ENCODE peak calls at places on chromosomes 4 and X, in six cellular contexts. One of them, this sample, is unnamed.

GRCh38 chr4:47160095-47160494 is 128.7 kb downstream of the GABRB1 start:
- DNase-seq in GM12878: no peak
- DNase-seq in GM23338: no peak
- DNase-seq in astrocyte: peak
- DNase-seq in H1: no peak
- DNase-seq in GM23248: no peak
- DNase-seq in this sample: no peak

GRCh38 chrX:148354906-148355305 is 145.5 kb upstream of the AFF2 start:
- DNase-seq in GM12878: no peak
- DNase-seq in GM23338: no peak
- DNase-seq in astrocyte: no peak
- DNase-seq in GM23248: no peak
- DNase-seq in H1: no peak
- DNase-seq in this sample: no peak

GRCh38 chrX:42220083-42220482 is 296.7 kb upstream of the CASK start:
- DNase-seq in H1: no peak
- DNase-seq in GM23338: no peak
- DNase-seq in astrocyte: no peak
- DNase-seq in GM12878: no peak
- DNase-seq in GM23248: no peak
- DNase-seq in this sample: no peak

GRCh38 chrX:56728752-56729151 is 291 bp upstream of the NBDY start:
- DNase-seq in GM12878: no peak
- DNase-seq in GM23248: peak
- DNase-seq in H1: no peak
- DNase-seq in GM23338: peak
- DNase-seq in astrocyte: no peak
- DNase-seq in this sample: peak

GRCh38 chrX:12950851-12951589 is 23.9 kb upstream of the TMSB4X start:
- DNase-seq in GM23338: peak
- DNase-seq in GM12878: peak
- DNase-seq in astrocyte: no peak
- DNase-seq in H1: no peak
- DNase-seq in GM23248: peak
- DNase-seq in this sample: peak

GRCh38 chrX:143837444-143837843 is 46.4 kb upstream of the UBE2NL start:
- DNase-seq in GM23338: no peak
- DNase-seq in GM23248: no peak
- DNase-seq in astrocyte: no peak
- DNase-seq in H1: no peak
- DNase-seq in GM12878: no peak
- DNase-seq in this sample: no peak

GRCh38 chr4:186643501-186644315 is 79.9 kb downstream of the FAT1 start:
- DNase-seq in GM23338: no peak
- DNase-seq in GM12878: no peak
- DNase-seq in H1: no peak
- DNase-seq in GM23248: peak
- DNase-seq in astrocyte: peak
- DNase-seq in this sample: peak

GRCh38 chrX:23884427-23885024 is 23.2 kb downstream of the APOO start:
- DNase-seq in H1: no peak
- DNase-seq in astrocyte: no peak
- DNase-seq in GM23248: peak
- DNase-seq in GM23338: no peak
- DNase-seq in GM12878: no peak
- DNase-seq in this sample: no peak

GRCh38 chrX:97936296-97936695 is 1052.6 kb downstream of the RPA4 start:
- DNase-seq in GM12878: no peak
- DNase-seq in GM23248: no peak
- DNase-seq in GM23338: no peak
- DNase-seq in astrocyte: no peak
- DNase-seq in H1: no peak
- DNase-seq in this sample: no peak

GRCh38 chrX:115324194-115324593 is 34.7 kb downstream of the LUZP4 start:
- DNase-seq in GM23338: no peak
- DNase-seq in astrocyte: peak
- DNase-seq in GM12878: no peak
- DNase-seq in GM23248: peak
- DNase-seq in H1: no peak
- DNase-seq in this sample: peak

GRCh38 chr4:128871948-128872347 is 62.4 kb downstream of the JADE1 start:
- DNase-seq in GM12878: no peak
- DNase-seq in GM23248: peak
- DNase-seq in GM23338: no peak
- DNase-seq in astrocyte: peak
- DNase-seq in H1: no peak
- DNase-seq in this sample: no peak

GRCh38 chr4:5051692-5052423 is 578 bp downstream of the STK32B start:
- DNase-seq in GM23338: peak
- DNase-seq in astrocyte: peak
- DNase-seq in H1: no peak
- DNase-seq in GM23248: peak
- DNase-seq in GM12878: no peak
- DNase-seq in this sample: no peak

GRCh38 chr4:47532658-47533057 is 47.6 kb downstream of the ATP10D start:
- DNase-seq in GM12878: no peak
- DNase-seq in GM23338: no peak
- DNase-seq in astrocyte: no peak
- DNase-seq in H1: no peak
- DNase-seq in GM23248: no peak
- DNase-seq in this sample: no peak

GRCh38 chr4:128501239-128501638 is 213.6 kb upstream of the PGRMC2 start:
- DNase-seq in GM23338: no peak
- DNase-seq in H1: no peak
- DNase-seq in astrocyte: no peak
- DNase-seq in GM23248: no peak
- DNase-seq in GM12878: no peak
- DNase-seq in this sample: no peak

GRCh38 chr4:143184503-143185252 is at the start of gene USP38:
- DNase-seq in GM23248: peak
- DNase-seq in astrocyte: peak
- DNase-seq in H1: peak
- DNase-seq in GM12878: peak
- DNase-seq in GM23338: peak
- DNase-seq in this sample: peak

GRCh38 chr4:80202784-80203553 is 5.7 kb downstream of the PRDM8 start:
- DNase-seq in GM23338: peak
- DNase-seq in GM23248: peak
- DNase-seq in GM12878: no peak
- DNase-seq in H1: no peak
- DNase-seq in astrocyte: no peak
- DNase-seq in this sample: peak

GRCh38 chrX:25028726-25029125 is 13.0 kb upstream of the ARX start:
- DNase-seq in astrocyte: peak
- DNase-seq in GM23248: peak
- DNase-seq in H1: no peak
- DNase-seq in GM12878: no peak
- DNase-seq in GM23338: no peak
- DNase-seq in this sample: no peak

GRCh38 chrX:133229361-133229760 is 11.2 kb upstream of the TFDP3 start:
- DNase-seq in H1: no peak
- DNase-seq in GM12878: no peak
- DNase-seq in astrocyte: peak
- DNase-seq in GM23338: no peak
- DNase-seq in GM23248: no peak
- DNase-seq in this sample: peak

GRCh38 chrX:78321809-78322208 is 5.6 kb downstream of the CYSLTR1 start:
- DNase-seq in astrocyte: no peak
- DNase-seq in GM23248: no peak
- DNase-seq in GM12878: no peak
- DNase-seq in H1: no peak
- DNase-seq in GM23338: no peak
- DNase-seq in this sample: no peak

GRCh38 chr4:47418147-47418546 is 45.4 kb downstream of the COMMD8 start:
- DNase-seq in GM12878: no peak
- DNase-seq in GM23338: no peak
- DNase-seq in H1: no peak
- DNase-seq in astrocyte: no peak
- DNase-seq in GM23248: no peak
- DNase-seq in this sample: no peak

GRCh38 chrX:45749375-45749774 is 548.7 kb upstream of the DIPK2B start:
- DNase-seq in H1: no peak
- DNase-seq in GM23248: peak
- DNase-seq in GM23338: peak
- DNase-seq in astrocyte: no peak
- DNase-seq in GM12878: no peak
- DNase-seq in this sample: no peak

GRCh38 chr4:67291639-67292038 is 253.7 kb downstream of the CENPC start:
- DNase-seq in GM23338: no peak
- DNase-seq in astrocyte: no peak
- DNase-seq in GM23248: no peak
- DNase-seq in H1: no peak
- DNase-seq in GM12878: no peak
- DNase-seq in this sample: no peak

DNA sequence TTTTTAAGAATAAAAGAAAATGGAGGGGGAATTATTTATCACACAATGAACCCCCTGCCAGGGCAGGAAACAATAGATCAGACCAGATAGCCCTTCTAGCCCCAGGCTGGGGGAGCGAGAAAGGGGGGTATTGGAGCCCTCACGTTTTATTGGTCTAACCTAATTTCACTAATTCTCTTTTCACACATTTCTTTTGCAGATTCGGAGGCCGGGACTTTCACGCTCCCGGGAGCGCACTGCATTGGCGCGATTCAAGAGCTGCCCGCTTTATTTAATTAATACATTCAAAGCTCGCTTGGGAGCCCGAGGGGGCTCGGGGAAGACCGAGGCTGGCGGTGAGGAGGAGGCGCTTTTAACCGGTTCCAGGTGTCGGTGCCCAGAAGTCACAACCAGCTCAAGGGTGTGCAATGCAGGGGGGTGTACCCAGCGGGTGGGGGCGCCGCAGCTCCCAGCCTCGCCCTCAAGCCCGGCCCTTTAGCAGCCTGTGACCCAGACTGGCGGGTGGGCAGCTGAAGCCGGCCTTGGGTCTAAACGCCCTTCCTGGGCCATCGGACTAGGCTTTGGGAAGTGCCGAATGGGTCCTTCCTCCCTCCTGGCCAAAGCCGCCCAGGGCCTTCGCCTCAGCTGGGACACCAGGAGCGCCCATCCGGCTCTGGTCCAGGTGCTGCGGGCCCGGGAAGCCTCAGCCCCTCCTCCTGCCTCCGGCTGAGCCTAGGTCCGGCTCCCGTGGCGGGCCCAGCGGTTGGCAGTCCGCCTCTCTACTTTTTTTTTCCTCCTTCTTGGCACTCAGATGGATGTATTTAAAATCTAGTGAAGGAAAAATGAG is 5.3 kb downstream of the NEUROG2 start:
- DNase-seq in GM12878: no peak
- DNase-seq in GM23338: peak
- DNase-seq in astrocyte: no peak
- DNase-seq in GM23248: no peak
- DNase-seq in H1: no peak
- DNase-seq in this sample: no peak
- TF ChIP-seq EZH2 in GM12878: no peak
- TF ChIP-seq EZH2 in GM23338: peak
- TF ChIP-seq EZH2 in astrocyte: peak
- TF ChIP-seq EZH2 in GM23248: peak
- TF ChIP-seq EZH2 in H1: no peak
- TF ChIP-seq EZH2 in this sample: peak

DNA sequence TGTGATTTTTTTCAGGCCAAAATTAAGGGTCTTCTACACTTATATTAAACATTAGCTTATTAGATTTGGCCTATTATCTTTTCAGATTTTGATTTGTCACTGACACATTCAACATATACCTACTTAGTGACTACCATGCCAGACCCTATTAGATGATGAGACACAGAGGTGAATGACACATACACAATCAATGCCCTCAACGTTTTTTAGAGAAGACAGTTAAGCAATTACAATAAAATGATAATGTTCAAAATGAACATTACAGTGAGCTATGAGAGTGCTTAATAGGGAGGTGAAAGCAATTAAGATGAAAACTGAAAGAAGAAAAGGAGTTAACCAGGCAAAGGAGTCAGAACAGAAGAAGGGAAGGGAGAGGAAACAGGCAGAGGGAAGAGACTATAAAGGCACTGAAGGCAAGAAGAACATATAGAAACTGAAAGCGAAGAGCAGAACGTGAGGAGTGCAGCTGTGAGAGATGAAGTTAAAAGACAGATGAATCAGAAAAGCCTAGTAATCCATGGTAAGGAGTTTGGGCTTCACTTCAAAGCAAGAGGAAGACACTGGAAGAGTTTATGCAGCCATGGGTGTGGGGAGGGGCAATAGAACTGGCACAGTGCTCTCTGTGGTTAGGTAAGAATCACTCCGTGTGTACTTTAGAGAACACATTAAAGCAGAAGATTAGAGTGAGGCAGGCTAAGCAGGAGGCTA is 119.0 kb downstream of the REELD1 start:
- DNase-seq in H1: no peak
- DNase-seq in GM23338: no peak
- DNase-seq in GM12878: peak
- DNase-seq in GM23248: peak
- DNase-seq in astrocyte: peak
- DNase-seq in this sample: peak
- H2AFZ ChIP-seq in H1: no peak
- H2AFZ ChIP-seq in GM23338: no peak
- H2AFZ ChIP-seq in GM12878: peak
- H2AFZ ChIP-seq in GM23248: no peak
- H2AFZ ChIP-seq in astrocyte: no peak
- H2AFZ ChIP-seq in this sample: no peak

DNA sequence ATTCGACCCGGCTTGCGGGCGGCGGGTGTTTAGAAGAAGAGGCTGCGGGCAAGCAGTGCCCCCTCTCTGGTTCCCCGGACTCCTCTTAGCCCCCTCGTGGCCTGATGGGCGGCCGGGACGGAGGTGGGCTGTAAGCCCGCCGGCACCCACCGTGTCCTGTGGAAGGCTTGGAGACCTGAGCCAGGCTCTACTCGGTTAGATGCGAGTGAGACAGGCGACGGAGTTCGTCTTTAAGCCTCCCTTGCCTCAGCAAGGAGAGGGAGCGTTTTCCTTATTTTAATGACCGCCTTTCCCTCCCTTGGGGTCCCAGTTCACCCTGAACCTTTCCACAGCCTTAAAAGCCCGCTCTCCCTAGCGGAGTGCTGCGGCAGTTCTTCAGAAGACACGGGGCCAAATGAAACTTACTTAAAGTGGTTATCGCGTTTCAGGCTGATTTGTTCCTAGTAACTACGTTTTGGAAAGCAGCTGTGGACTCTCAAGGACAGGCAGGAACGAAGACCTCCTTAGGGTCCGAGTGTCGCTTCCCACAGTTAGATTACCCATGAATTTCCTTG is 970 bp downstream of the SLITRK2 start:
- DNase-seq in GM12878: no peak
- DNase-seq in GM23338: no peak
- DNase-seq in astrocyte: no peak
- DNase-seq in H1: no peak
- DNase-seq in GM23248: no peak
- DNase-seq in this sample: no peak
- TF ChIP-seq EZH2 in GM12878: no peak
- TF ChIP-seq EZH2 in GM23338: peak
- TF ChIP-seq EZH2 in astrocyte: peak
- TF ChIP-seq EZH2 in H1: peak
- TF ChIP-seq EZH2 in GM23248: no peak
- TF ChIP-seq EZH2 in this sample: peak

DNA sequence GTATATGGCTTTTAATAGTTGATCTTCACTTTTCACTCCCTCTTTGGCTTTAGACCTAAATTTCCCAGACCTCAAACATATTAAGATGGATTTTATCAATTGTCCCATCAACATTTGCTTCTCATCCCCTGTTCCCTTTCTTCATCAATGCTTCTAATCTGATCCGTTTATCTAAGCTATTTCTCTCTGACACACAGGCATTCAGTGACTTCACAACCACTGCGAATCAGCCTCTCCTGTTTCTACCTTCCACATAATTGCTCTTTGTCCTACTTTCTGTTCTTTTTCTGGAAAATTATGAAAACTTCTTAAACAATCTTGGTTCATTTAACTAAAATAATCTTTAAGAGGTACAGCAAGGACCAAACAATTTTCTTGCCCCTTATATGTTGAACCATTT is 115.2 kb downstream of the GLRA3 start:
- DNase-seq in H1: no peak
- DNase-seq in GM12878: no peak
- DNase-seq in astrocyte: peak
- DNase-seq in GM23248: peak
- DNase-seq in GM23338: no peak
- DNase-seq in this sample: no peak
- H2AFZ ChIP-seq in H1: peak
- H2AFZ ChIP-seq in GM12878: no peak
- H2AFZ ChIP-seq in astrocyte: peak
- H2AFZ ChIP-seq in GM23248: peak
- H2AFZ ChIP-seq in GM23338: peak
- H2AFZ ChIP-seq in this sample: no peak